ENCODE peak calls at places on chromosomes 13 and 19, in six cellular contexts. V is fibroblast of pulmonary artery; T is cardiac muscle cell; U is CD4-positive, alpha-beta T cell; P is foreskin fibroblast; W is astrocyte of the cerebellum. B is an unnamed sample.
A peak's percentile ranks its signal among the peaks of the same experiment; 100 is the strongest.

GRCh38 chr13:41389580-41389979 is 67.8 kb upstream of the RGCC start:
- DNase-seq in V (peak; percentile 7), T (no peak), U (no peak), P (no peak), W (no peak), B (no peak)

GRCh38 chr13:34522818-34523217 is 419.3 kb upstream of the NBEA start:
- DNase-seq in V (no peak), T (no peak), U (no peak), P (no peak), W (no peak), B (no peak)

GRCh38 chr19:54430306-54431254 is 15.3 kb downstream of the TTYH1 start:
- DNase-seq in V (peak; percentile 40), T (peak; percentile 89), U (peak; percentile 53), P (no peak), W (no peak), B (peak; percentile 83)

GRCh38 chr19:11481777-11482383 is 1.0 kb upstream of the ELAVL3 start:
- DNase-seq in V (peak; percentile 91), T (peak; percentile 84), U (peak; percentile 52), P (peak; percentile 87), W (no peak), B (peak; percentile 93)

GRCh38 chr13:111518161-111518791 is 197.8 kb downstream of the TEX29 start:
- DNase-seq in V (no peak), T (no peak), U (no peak), P (no peak), W (no peak), B (no peak)

GRCh38 chr13:48653074-48654054 is at the start of gene CYSLTR2:
- DNase-seq in V (peak; percentile 61), T (peak; percentile 9), U (no peak), P (no peak), W (peak; percentile 3), B (peak; percentile 14)

GRCh38 chr13:33262554-33262953 is 23.0 kb downstream of the STARD13 start:
- DNase-seq in V (no peak), T (no peak), U (no peak), P (no peak), W (no peak), B (no peak)

GRCh38 chr19:4173479-4174211 is 8.7 kb downstream of the SIRT6 start:
- DNase-seq in V (no peak), T (no peak), U (no peak), P (no peak), W (no peak), B (no peak)

GRCh38 chr19:57279418-57280164 is 694 bp upstream of the ZNF460 start:
- DNase-seq in V (peak; percentile 98), T (peak; percentile 95), U (peak; percentile 72), P (peak; percentile 94), W (peak; percentile 86), B (peak; percentile 86)

GRCh38 chr13:55230570-55230908 is 1910.2 kb upstream of the PRR20A start:
- DNase-seq in V (no peak), T (no peak), U (no peak), P (no peak), W (no peak), B (no peak)
- TF ChIP-seq CTCF in V (no peak), T (no peak), U (no peak), P (no peak), W (no peak), B (no peak)

GRCh38 chr19:48061401-48062344 is 17.8 kb upstream of the CABP5 start:
- DNase-seq in V (no peak), T (no peak), U (no peak), P (no peak), W (no peak), B (no peak)
- TF ChIP-seq CTCF in V (no peak), T (no peak), U (no peak), P (no peak), W (no peak), B (no peak)

GRCh38 chr13:113965968-113966884 is 7.7 kb downstream of the C13orf46 start:
- DNase-seq in V (no peak), T (no peak), U (no peak), P (no peak), W (no peak), B (no peak)
- TF ChIP-seq CTCF in V (no peak), T (no peak), U (no peak), P (no peak), W (no peak), B (no peak)

DNA sequence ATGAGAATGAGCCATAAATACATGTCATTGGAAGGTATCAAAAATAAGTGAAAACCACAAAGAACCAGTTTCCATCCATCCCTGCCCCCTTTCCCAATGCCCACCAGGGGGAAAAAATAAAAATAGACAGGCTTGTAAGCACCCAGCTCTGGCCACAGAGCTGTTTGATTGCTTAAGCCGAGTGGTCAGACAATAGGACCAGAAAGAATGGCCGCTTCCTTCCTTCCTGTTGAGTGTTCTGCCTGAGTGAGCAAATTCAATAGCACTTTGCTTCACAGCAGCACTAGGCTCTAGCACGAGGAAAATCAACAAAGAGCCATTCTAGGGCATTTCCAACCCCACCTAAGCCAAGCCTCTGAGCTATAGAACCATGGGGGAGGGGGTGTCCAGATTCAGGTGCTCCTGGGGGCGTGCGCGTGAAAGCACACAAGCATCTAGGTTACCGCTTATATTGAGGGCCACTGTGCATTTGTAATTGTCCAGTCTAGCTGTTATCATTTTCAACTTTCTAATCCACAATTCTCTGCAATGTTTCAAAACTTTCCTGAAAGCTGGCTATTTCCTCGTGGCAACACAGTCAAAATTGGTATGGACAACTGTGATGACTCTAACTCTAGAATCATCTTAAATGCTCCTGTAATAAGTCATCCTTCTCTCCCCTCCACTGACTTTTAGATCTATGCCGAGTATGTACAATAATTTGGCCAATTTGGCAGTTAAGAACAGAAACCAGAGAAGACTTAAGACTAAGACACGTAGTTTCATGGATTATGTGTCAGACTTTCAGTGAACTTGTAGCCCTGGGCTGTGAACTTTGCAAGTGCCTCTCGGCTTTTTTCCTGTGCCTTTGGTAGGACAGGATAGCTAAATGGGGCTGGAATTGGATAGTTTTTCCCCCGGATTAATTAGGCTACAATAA is 64.3 kb downstream of the SPRY2 start:
- DNase-seq in V (peak; percentile 75), T (no peak), U (no peak), P (no peak), W (peak; percentile 51), B (no peak)
- TF ChIP-seq CTCF in V (peak; percentile 22), T (no peak), U (no peak), P (no peak), W (peak; percentile 20), B (no peak)

DNA sequence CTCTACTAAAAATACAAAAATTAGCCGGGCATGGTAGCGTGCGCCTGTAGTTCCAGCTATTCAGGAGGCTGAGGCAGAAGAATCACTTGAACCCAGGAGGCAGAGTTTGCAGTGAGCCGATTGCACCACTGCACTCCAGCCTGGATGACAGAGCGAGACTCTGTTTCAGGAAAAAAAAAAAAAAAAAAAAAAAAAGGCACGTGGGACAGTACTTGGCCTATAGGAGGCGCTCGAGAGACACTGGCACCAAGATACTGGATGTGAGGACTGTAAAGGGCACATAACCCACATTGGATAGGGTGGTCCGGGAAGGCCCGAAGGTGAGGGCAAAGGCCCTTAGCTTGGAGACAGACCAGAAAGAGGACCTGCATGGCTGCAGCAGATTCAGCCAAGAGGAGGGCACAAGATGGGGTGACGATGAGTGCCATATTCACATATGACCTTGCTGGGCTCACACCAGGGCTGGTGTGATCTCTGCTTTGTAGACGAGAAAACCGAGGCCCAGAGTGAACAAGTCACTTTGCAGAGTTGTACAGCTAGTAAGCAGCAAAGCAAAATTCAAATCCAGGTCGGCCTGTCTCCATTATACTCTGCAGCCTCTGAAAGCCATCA is 89.4 kb downstream of the DPF1 start:
- DNase-seq in V (peak; percentile 60), T (peak; percentile 67), U (no peak), P (peak; percentile 14), W (no peak), B (peak; percentile 62)
- TF ChIP-seq CTCF in V (peak; percentile 67), T (peak; percentile 65), U (no peak), P (peak; percentile 60), W (peak; percentile 69), B (peak; percentile 11)

GRCh38 chr13:106378263-106378662 is 157.2 kb downstream of the EFNB2 start:
- DNase-seq in V (no peak), T (no peak), U (no peak), P (no peak), W (no peak), B (no peak)

GRCh38 chr13:106375085-106375484 is 160.4 kb downstream of the EFNB2 start:
- DNase-seq in V (no peak), T (no peak), U (no peak), P (no peak), W (no peak), B (no peak)

GRCh38 chr13:106377341-106377740 is 158.1 kb downstream of the EFNB2 start:
- DNase-seq in V (no peak), T (no peak), U (no peak), P (no peak), W (no peak), B (no peak)

GRCh38 chr13:106374631-106375030 is 160.8 kb downstream of the EFNB2 start:
- DNase-seq in V (no peak), T (no peak), U (no peak), P (no peak), W (no peak), B (no peak)

GRCh38 chr13:106376411-106377112 is 158.9 kb downstream of the EFNB2 start:
- DNase-seq in V (peak; percentile 92), T (no peak), U (no peak), P (peak; percentile 83), W (peak; percentile 92), B (no peak)
- TF ChIP-seq CTCF in V (peak; percentile 14), T (peak; percentile 44), U (no peak), P (peak; percentile 8), W (peak; percentile 30), B (no peak)

GRCh38 chr19:13016628-13017305 is 21.5 kb downstream of the NFIX start:
- DNase-seq in V (no peak), T (no peak), U (no peak), P (no peak), W (no peak), B (no peak)
- TF ChIP-seq CTCF in V (no peak), T (no peak), U (no peak), P (no peak), W (no peak), B (no peak)

GRCh38 chr13:21243045-21243842 is 66.8 kb downstream of the MRPL57 start:
- DNase-seq in V (no peak), T (no peak), U (no peak), P (peak; percentile 2), W (no peak), B (no peak)

GRCh38 chr13:21238267-21238666 is 61.8 kb downstream of the MRPL57 start:
- DNase-seq in V (no peak), T (no peak), U (no peak), P (no peak), W (no peak), B (no peak)

GRCh38 chr13:21240586-21240985 is 64.1 kb downstream of the MRPL57 start:
- DNase-seq in V (peak; percentile 51), T (no peak), U (no peak), P (peak; percentile 61), W (no peak), B (no peak)

GRCh38 chr13:21243843-21244184 is 67.4 kb downstream of the MRPL57 start:
- DNase-seq in V (no peak), T (no peak), U (no peak), P (no peak), W (no peak), B (no peak)

DNA sequence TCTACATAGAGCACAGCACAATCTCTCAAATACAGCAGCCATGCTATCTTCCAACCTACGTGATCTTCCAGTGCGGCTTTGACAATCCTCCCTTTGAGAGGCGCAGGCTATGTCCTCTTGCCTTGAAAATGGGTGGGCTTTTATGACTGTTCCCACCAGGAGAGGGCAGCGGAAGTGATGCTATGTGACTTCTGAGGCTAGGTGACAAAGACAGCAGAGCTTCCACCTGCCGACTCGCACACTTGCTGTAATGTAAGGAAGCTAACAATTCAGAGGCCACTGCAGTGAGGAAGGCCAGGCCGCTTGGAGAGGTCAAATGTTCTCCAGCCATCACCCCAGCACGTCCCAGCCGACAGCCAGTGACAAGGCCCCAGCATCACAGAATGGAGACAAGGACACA is 65.8 kb downstream of the MRPL57 start:
- DNase-seq in V (no peak), T (peak; percentile 39), U (no peak), P (no peak), W (no peak), B (no peak)
- TF ChIP-seq CTCF in V (no peak), T (no peak), U (no peak), P (no peak), W (no peak), B (no peak)

B was measured in GM13976.